ENCODE peak calls at places on chromosomes 11 and 22, in four cellular contexts. Z is heart left ventricle, V is thoracic aorta, D is upper lobe of right lung. Q is an unnamed sample.

GRCh38 chr11:93279911-93280347 is 50.6 kb upstream of the DEUP1 start:
- DNase-seq in D (no peak), V (no peak), Z (no peak), Q (no peak)

GRCh38 chr11:129658558-129658882 is 157.1 kb upstream of the TMEM45B start:
- DNase-seq in Z (no peak), V (no peak), D (no peak), Q (no peak)

GRCh38 chr22:42820075-42820763 is 36.9 kb downstream of the ARFGAP3 start:
- DNase-seq in Z (no peak), V (no peak), D (no peak), Q (peak; percentile 51)

GRCh38 chr11:559712-560304 is 730 bp downstream of the LMNTD2 start:
- DNase-seq in D (no peak), V (no peak), Z (peak; percentile 26), Q (no peak)

GRCh38 chr11:62854825-62855570 is 15.6 kb upstream of the WDR74 start:
- DNase-seq in Z (no peak), D (no peak), V (no peak), Q (no peak)

GRCh38 chr11:61951484-61952135 is 1.5 kb downstream of the BEST1 start:
- DNase-seq in D (no peak), V (no peak), Z (no peak), Q (no peak)

GRCh38 chr11:118434553-118435232 is 1.6 kb upstream of the KMT2A start:
- DNase-seq in Z (peak; percentile 36), D (peak; percentile 66), V (no peak), Q (no peak)

GRCh38 chr11:77081976-77082836 is 15.4 kb downstream of the CAPN5 start:
- DNase-seq in D (peak; percentile 59), V (peak; percentile 1), Z (peak; percentile 4), Q (no peak)

GRCh38 chr11:5608778-5609177 is 12.3 kb downstream of the TRIM6 start:
- DNase-seq in V (no peak), Z (no peak), D (no peak), Q (no peak)

GRCh38 chr22:25199726-25200520 is at the start of gene CRYBB3:
- DNase-seq in D (peak; percentile 52), V (no peak), Z (no peak), Q (no peak)

GRCh38 chr11:433111-433510 is 8.7 kb downstream of the ANO9 start:
- DNase-seq in Z (peak; percentile 14), V (no peak), D (no peak), Q (no peak)

GRCh38 chr11:66864924-66865697 is 8.2 kb downstream of the LRFN4 start:
- DNase-seq in D (no peak), Z (no peak), V (no peak), Q (no peak)

GRCh38 chr11:79440451-79441158 is at the start of gene TENM4:
- DNase-seq in D (peak; percentile 70), V (peak; percentile 39), Z (peak; percentile 82), Q (peak; percentile 77)

GRCh38 chr11:70721006-70721405 is 322.7 kb downstream of the CTTN start:
- DNase-seq in Z (no peak), D (no peak), V (no peak), Q (no peak)

GRCh38 chr22:37369536-37369935 is 57.7 kb downstream of the ELFN2 start:
- DNase-seq in Z (no peak), V (no peak), D (no peak), Q (no peak)

GRCh38 chr11:116416852-116417251 is 355.9 kb downstream of the BUD13 start:
- DNase-seq in D (no peak), V (no peak), Z (no peak), Q (no peak)

DNA sequence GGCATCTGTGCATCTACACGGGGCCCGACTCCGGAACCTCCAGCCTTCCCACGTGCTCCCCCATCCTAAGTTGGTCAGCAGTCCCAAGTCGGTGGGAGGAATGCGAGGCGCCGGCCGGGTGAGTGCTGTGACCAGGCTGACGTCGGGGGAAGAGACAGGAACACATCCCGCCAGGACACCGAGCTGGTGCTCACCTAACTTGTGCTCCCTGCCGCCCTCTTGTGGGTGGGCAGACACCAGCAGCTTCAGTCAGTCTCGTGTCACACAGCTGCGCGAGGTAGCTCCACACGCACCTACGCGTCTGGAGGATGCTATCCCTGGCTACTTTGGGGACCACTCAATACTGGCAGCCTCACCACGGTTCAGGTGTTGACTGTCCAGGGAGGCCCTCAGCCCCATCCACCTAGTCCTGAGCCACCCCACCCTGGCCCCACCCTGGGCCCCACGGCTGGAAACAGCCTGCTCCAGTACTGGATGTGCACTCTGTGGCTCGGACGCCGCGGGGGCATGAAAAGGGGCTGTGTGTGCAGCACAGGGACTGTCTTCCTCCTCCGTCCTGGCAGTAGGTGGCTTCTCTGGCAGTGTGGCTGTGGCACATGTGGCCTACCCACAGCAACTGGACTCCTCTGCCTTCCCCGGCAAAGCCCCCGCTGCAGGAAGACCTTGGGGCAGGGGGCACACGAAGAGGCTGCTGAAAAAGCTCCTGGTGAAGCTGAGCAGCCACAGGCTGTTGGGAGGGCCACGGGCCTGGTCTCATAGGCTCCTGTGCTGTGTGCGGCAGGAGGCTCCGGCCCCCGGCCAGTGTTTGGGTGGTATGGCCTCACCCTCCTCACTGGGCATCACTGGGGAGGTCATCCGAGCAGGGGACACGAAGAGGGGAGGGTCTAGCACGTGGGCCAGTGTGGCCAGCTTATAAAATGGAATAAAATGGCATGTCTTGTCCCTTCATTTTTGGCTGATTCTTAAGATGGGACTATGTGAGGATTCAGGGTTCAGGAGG is 11.2 kb upstream of the BID start:
- DNase-seq in D (peak; percentile 85), V (no peak), Z (peak; percentile 71), Q (no peak)
- TF ChIP-seq CTCF in D (peak; percentile 55), V (peak; percentile 32), Z (peak; percentile 37), Q (peak; percentile 47)

GRCh38 chr11:69055598-69056516 is 7.1 kb downstream of the TPCN2 start:
- DNase-seq in Z (peak; percentile 80), D (peak; percentile 85), V (no peak), Q (no peak)

GRCh38 chr11:69053546-69054396 is 5.0 kb downstream of the TPCN2 start:
- DNase-seq in V (no peak), Z (peak; percentile 61), D (no peak), Q (no peak)

GRCh38 chr11:69055212-69055586 is 6.5 kb downstream of the TPCN2 start:
- DNase-seq in V (no peak), Z (no peak), D (no peak), Q (no peak)

GRCh38 chr11:69053169-69053477 is 4.4 kb downstream of the TPCN2 start:
- DNase-seq in V (no peak), D (no peak), Z (no peak), Q (no peak)

GRCh38 chr11:69054397-69055211 is 5.9 kb downstream of the TPCN2 start:
- DNase-seq in Z (no peak), D (no peak), V (no peak), Q (no peak)
- H3K27ac ChIP-seq in Z (no peak overlapping the region), D (no peak overlapping the region), V (no peak overlapping the region), Q (no peak overlapping the region)

DNA sequence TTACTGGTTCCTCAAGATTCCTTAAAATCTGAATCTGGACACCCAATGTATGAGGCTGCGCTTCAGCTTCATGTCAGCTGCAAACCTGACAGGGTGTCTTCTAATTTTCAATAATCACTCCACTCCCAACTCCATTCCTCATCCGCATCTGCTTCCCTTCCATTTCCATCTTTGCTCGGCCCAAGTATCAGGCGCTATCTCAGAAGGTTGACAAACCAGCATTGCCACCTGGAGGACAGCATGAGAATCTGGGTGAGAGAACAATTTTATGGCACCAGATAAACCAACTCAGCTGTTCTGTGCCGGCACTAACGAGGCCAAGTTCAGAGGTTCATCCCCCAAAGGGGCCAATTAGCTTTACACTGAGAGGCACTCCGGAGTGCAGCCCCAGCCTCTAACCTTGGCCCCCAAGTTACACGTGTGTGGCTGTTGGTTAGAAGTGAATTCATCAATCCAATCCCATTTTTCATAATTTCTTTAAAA is 79.1 kb upstream of the LMO2 start:
- DNase-seq in V (peak; percentile 4), Z (peak; percentile 42), D (no peak), Q (peak; percentile 4)
- TF ChIP-seq CTCF in V (peak; percentile 70), Z (peak; percentile 68), D (peak; percentile 68), Q (peak; percentile 64)

DNA sequence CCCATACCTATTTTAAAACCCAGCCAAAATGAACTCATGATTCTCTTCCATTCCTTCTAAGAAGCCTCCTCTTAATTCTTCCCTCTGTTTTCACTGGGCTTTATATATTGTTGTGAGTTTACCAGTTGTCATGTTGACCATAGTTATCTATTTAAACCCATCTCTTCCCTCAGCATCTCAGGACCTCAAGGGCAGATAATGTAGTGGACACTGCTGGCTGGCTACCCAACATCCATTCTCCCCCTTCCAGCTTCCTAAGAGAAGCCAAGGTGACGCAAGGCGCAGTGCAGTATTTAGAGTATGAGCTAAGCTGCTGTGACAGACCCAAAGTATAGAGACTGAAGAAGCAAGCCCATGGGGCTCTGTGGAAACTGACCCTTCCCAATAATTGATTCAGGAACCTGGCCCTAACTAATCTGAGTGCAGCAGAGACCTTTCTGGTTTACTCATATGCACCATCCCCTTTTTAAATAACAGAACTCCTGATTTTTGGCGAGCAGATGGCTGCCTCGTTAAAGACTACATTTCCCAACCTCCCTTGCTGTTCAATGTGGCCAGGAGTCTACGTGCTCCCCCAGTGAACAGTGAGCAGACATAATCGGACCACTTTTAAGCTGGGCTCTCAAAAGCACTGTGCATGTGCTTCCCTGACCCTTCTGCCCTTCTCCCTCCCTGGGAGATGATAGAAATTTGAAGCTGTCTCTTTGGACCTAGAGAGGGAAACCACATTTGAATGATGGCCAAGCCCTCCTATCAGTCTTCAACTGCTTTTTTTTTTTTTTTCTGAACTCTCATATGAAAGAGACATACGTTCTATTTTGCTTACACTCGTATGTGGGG is 28.1 kb upstream of the CREB3L1 start:
- DNase-seq in D (no peak), V (no peak), Z (no peak), Q (no peak)
- H3K27ac ChIP-seq in D (no peak overlapping the region), V (peak overlapping the region; percentile 8), Z (no peak overlapping the region), Q (peak overlapping the region; percentile 99)

DNA sequence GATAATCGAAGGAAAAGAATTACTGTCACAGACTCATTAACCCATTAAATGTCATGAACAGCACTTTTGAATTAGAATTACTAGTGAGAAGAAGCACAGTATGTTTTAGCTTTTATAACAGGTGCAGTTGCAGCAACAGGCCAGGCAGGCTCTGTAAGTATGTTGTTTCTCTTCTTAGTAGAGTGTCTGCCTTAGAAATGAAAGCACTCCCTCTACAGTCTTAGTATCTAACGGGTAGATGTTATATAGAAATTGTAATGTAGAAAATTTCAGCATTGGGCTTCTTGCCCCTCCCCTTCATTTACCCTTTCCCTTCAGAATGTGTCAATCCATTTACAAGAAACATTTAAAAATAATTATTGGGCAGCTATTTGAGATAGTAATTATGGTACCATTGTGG is 87.4 kb downstream of the HIPK3 start:
- DNase-seq in D (no peak), Z (no peak), V (no peak), Q (no peak)
- TF ChIP-seq CTCF in D (peak; percentile 14), Z (no peak), V (no peak), Q (peak; percentile 37)

GRCh38 chr11:3011891-3012885 is 20.1 kb upstream of the NAP1L4 start:
- DNase-seq in V (no peak), D (no peak), Z (no peak), Q (no peak)
- H3K27ac ChIP-seq in V (no peak overlapping the region), D (no peak overlapping the region), Z (no peak overlapping the region), Q (no peak overlapping the region)

DNA sequence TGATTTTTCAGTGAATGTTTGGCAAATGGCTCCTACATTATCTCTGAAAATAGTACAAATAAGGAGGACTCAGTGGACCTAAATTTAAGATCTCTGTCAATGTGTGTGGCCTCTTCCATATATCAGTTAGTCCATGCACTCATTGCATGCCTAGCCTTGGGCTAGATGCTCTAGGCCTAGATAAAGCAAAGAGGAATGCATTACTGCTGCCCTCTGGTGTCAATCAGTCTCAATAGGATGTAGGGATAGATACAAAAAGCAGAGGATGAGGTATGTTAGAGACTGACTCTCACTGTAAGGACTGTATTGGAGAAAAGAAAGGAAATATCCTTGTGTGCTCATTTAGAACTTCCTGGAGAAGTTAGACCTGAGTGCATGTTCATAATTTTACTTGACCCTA is 42.0 kb downstream of the MS4A2 start:
- DNase-seq in Z (no peak), D (no peak), V (no peak), Q (no peak)
- TF ChIP-seq CTCF in Z (no peak), D (peak; percentile 32), V (no peak), Q (no peak)

Q was measured in AG04450.